ENCODE peak calls at places on chromosome 9, in six cellular contexts. S is PC-9, G is neuronal stem cell, M is SJSA1, Z is upper lobe of right lung, H is GM23338. K is an unnamed sample.
A peak's percentile ranks its signal among the peaks of the same experiment; 100 is the strongest.

GRCh38 chr9:99680191-99680590 is 141.5 kb upstream of the NR4A3 start:
- DNase-seq in G (no peak), S (no peak), M (peak; percentile 33), H (no peak), Z (no peak), K (peak; percentile 46)

GRCh38 chr9:23669776-23670175 is 156.3 kb downstream of the ELAVL2 start:
- DNase-seq in G (no peak), H (no peak), M (no peak), Z (no peak), S (no peak), K (no peak)

GRCh38 chr9:127866535-127866934 is 10.9 kb downstream of the AK1 start:
- DNase-seq in M (no peak), S (no peak), G (no peak), H (no peak), Z (no peak), K (no peak)

GRCh38 chr9:129567842-129568559 is 52.9 kb downstream of the C9orf50 start:
- DNase-seq in M (peak; percentile 26), Z (peak; percentile 73), S (peak; percentile 54), G (no peak), H (peak; percentile 66), K (no peak)

GRCh38 chr9:128115187-128116103 is 12.1 kb downstream of the PTGES2 start:
- DNase-seq in M (no peak), S (no peak), Z (peak; percentile 67), G (no peak), H (no peak), K (no peak)

GRCh38 chr9:102840356-102840755 is 154.8 kb upstream of the CYLC2 start:
- DNase-seq in H (no peak), G (no peak), Z (no peak), S (no peak), M (no peak), K (no peak)

GRCh38 chr9:135038826-135039225 is 48.6 kb upstream of the OLFM1 start:
- DNase-seq in G (no peak), Z (peak; percentile 37), M (no peak), S (no peak), H (no peak), K (no peak)

GRCh38 chr9:16257604-16258003 is 612.9 kb downstream of the BNC2 start:
- DNase-seq in H (peak; percentile 28), Z (no peak), S (no peak), M (peak; percentile 49), G (no peak), K (peak; percentile 48)

GRCh38 chr9:135334953-135335460 is 144.6 kb upstream of the PPP1R26 start:
- DNase-seq in M (no peak), G (no peak), S (no peak), Z (peak; percentile 29), H (no peak), K (no peak)

GRCh38 chr9:127336086-127336485 is 60.9 kb upstream of the SLC2A8 start:
- DNase-seq in Z (no peak), G (no peak), S (no peak), M (no peak), H (no peak), K (no peak)

GRCh38 chr9:126014726-126015125 is 267.6 kb downstream of the PBX3 start:
- DNase-seq in G (no peak), H (no peak), S (no peak), M (no peak), Z (no peak), K (no peak)

GRCh38 chr9:70049236-70049635 is 5.6 kb downstream of the MAMDC2 start:
- DNase-seq in M (no peak), S (peak; percentile 62), Z (no peak), G (no peak), H (no peak), K (no peak)

GRCh38 chr9:13790055-13790454 is 510.6 kb upstream of the MPDZ start:
- DNase-seq in S (no peak), H (no peak), G (no peak), Z (no peak), M (no peak), K (no peak)

GRCh38 chr9:127131871-127132270 is 9.4 kb upstream of the ANGPTL2 start:
- DNase-seq in H (peak; percentile 17), Z (no peak), M (peak; percentile 50), G (no peak), S (peak; percentile 83), K (no peak)

GRCh38 chr9:109062543-109062942 is 49.2 kb upstream of the CTNNAL1 start:
- DNase-seq in H (no peak), Z (no peak), G (no peak), M (no peak), S (no peak), K (no peak)

GRCh38 chr9:61673247-61673646 is 483.4 kb downstream of the SPATA31A7 start:
- DNase-seq in G (no peak), M (no peak), H (no peak), S (no peak), Z (peak; percentile 27), K (no peak)

GRCh38 chr9:99096409-99096808 is 8.5 kb upstream of the TGFBR1 start:
- DNase-seq in H (no peak), M (no peak), G (peak; percentile 41), S (no peak), Z (no peak), K (no peak)

GRCh38 chr9:88781500-88782391 is 209.5 kb upstream of the S1PR3 start:
- DNase-seq in G (no peak), S (no peak), M (peak; percentile 47), Z (no peak), H (peak; percentile 32), K (no peak)

GRCh38 chr9:127917603-127918002 is 762 bp upstream of the ST6GALNAC4 start:
- DNase-seq in H (no peak), G (no peak), M (no peak), Z (no peak), S (no peak), K (peak; percentile 89)

GRCh38 chr9:37939575-37940095 is 35.7 kb upstream of the SLC25A51 start:
- DNase-seq in Z (no peak), S (no peak), H (no peak), M (no peak), G (no peak), K (no peak)

GRCh38 chr9:75483636-75484035 is 395.3 kb downstream of the OSTF1 start:
- DNase-seq in M (no peak), S (peak; percentile 36), G (no peak), H (no peak), Z (no peak), K (peak; percentile 4)

GRCh38 chr9:125374443-125375309 is 113.0 kb downstream of the GAPVD1 start:
- DNase-seq in Z (peak; percentile 77), M (peak; percentile 40), S (peak; percentile 57), H (peak; percentile 94), G (peak; percentile 79), K (peak; percentile 89)

GRCh38 chr9:132288371-132288770 is 66.4 kb downstream of the SETX start:
- DNase-seq in Z (no peak), S (no peak), H (no peak), G (no peak), M (no peak), K (no peak)

GRCh38 chr9:14485366-14485765 is 171.4 kb upstream of the NFIB start:
- DNase-seq in G (no peak), M (peak; percentile 10), S (no peak), Z (no peak), H (no peak), K (no peak)

GRCh38 chr9:16003785-16004184 is 450.9 kb downstream of the CCDC171 start:
- DNase-seq in Z (no peak), H (no peak), G (no peak), S (no peak), M (no peak), K (no peak)

GRCh38 chr9:129312251-129312650 is 134.2 kb upstream of the IER5L start:
- DNase-seq in H (no peak), G (no peak), Z (peak; percentile 41), M (no peak), S (no peak), K (no peak)

GRCh38 chr9:114910541-114910940 is 19.9 kb downstream of the TNFSF8 start:
- DNase-seq in M (no peak), Z (no peak), S (peak; percentile 4), G (no peak), H (no peak), K (peak; percentile 73)

GRCh38 chr9:419571-420156 is 205.0 kb downstream of the DOCK8 start:
- DNase-seq in S (peak; percentile 97), G (no peak), M (peak; percentile 65), H (no peak), Z (no peak), K (no peak)

GRCh38 chr9:7976856-7977255 is 177.3 kb upstream of the DMAC1 start:
- DNase-seq in Z (no peak), S (no peak), H (no peak), G (no peak), M (no peak), K (no peak)
- H3K4me1 ChIP-seq in Z (peaks cover 5% of the 10 kb centered on the region), S (no peaks in the 10 kb centered on the region), H (peaks cover 6% of the 10 kb centered on the region), G (peaks cover 7% of the 10 kb centered on the region), M (no peaks in the 10 kb centered on the region), K (peaks cover 40% of the 10 kb centered on the region)

GRCh38 chr9:90555351-90556057 is 87.1 kb downstream of the DIRAS2 start:
- DNase-seq in S (no peak), H (no peak), M (no peak), G (no peak), Z (no peak), K (no peak)
- H3K4me1 ChIP-seq in S (peaks cover 14% of the 10 kb centered on the region), H (no peaks in the 10 kb centered on the region), M (no peaks in the 10 kb centered on the region), G (no peaks in the 10 kb centered on the region), Z (no peaks in the 10 kb centered on the region), K (no peaks in the 10 kb centered on the region)

GRCh38 chr9:133882849-133883248 is 109.3 kb downstream of the VAV2 start:
- DNase-seq in M (no peak), G (no peak), H (no peak), Z (no peak), S (no peak), K (no peak)

GRCh38 chr9:133883356-133883755 is 108.8 kb downstream of the VAV2 start:
- DNase-seq in Z (no peak), G (no peak), S (no peak), M (no peak), H (no peak), K (no peak)

GRCh38 chr9:133880136-133880535 is 112.0 kb downstream of the VAV2 start:
- DNase-seq in S (no peak), H (no peak), M (no peak), Z (no peak), G (no peak), K (no peak)

GRCh38 chr9:133880851-133881634 is 111.1 kb downstream of the VAV2 start:
- DNase-seq in G (no peak), M (no peak), H (no peak), S (peak; percentile 68), Z (no peak), K (no peak)

DNA sequence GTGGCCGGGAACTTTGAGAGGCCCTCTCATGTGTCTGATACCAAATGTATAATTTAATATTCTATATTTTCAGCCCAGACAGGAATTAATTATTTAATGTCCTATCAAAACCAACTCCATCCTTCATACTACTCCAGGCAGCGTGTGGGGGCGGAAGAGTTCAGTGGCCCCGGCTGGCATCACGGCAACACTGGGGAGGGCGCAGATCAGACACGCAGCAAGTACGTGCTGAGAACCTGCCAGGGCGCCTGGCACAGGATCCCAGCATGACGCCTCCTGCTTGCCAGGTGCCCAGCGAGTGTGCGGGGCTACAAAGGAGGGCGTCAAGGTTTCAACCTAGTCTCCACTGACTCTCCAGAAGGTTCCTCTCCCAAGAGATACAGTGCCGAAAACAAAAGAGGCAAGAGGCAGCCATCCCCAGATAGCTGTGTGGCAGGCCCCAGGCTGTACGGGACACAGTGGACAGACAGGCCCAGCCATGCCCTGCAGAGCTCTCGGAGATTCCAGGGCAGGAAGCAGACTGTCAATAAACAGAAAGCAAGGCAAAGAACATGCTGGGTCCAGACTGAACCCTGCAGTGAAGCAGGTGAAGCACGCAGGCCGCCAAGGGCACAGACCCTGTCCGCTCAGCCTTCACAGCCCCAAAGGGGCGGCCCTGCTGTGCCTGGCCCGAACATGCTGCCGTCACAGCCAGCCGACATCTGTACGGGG is 110.3 kb downstream of the VAV2 start:
- DNase-seq in G (no peak), H (no peak), Z (no peak), S (no peak), M (no peak), K (no peak)
- H3K4me1 ChIP-seq in G (peaks cover 41% of the 10 kb centered on the region), H (no peaks in the 10 kb centered on the region), Z (no peaks in the 10 kb centered on the region), S (peaks cover 7% of the 10 kb centered on the region), M (peaks cover 17% of the 10 kb centered on the region), K (no peaks in the 10 kb centered on the region)

GRCh38 chr9:96871176-96871575 is 16.9 kb upstream of the ZNF782 start:
- DNase-seq in S (no peak), G (no peak), Z (no peak), H (no peak), M (no peak), K (no peak)
- H3K4me1 ChIP-seq in S (peaks cover 28% of the 10 kb centered on the region), G (no peaks in the 10 kb centered on the region), Z (peaks cover 9% of the 10 kb centered on the region), H (peaks cover 5% of the 10 kb centered on the region), M (peaks cover 11% of the 10 kb centered on the region), K (peaks cover 33% of the 10 kb centered on the region)

K was measured in Karpas-422.